ENCODE peak calls at places on chromosomes 3 and 15, in four cellular contexts. N is dorsolateral prefrontal cortex, R is upper lobe of right lung, I is AG10803. F is an unnamed sample.

GRCh38 chr3:55597638-55598037 is 110.5 kb upstream of the WNT5A start:
- DNase-seq in R (no peak), N (no peak), I (no peak), F (no peak)

GRCh38 chr15:26521142-26521541 is 251.7 kb downstream of the GABRB3 start:
- DNase-seq in I (no peak), N (no peak), R (no peak), F (no peak)

GRCh38 chr3:70392227-70392626 is 79.8 kb upstream of the MDFIC2 start:
- DNase-seq in N (no peak), I (no peak), R (no peak), F (no peak)

GRCh38 chr15:51856714-51857380 is 27.4 kb downstream of the TMOD3 start:
- DNase-seq in N (no peak), R (no peak), I (no peak), F (no peak)

GRCh38 chr3:149547954-149548728 is 73.6 kb downstream of the TM4SF4 start:
- DNase-seq in I (peak), R (no peak), N (no peak), F (no peak)

GRCh38 chr15:70375586-70375985 is 277.9 kb upstream of the TLE3 start:
- DNase-seq in N (no peak), R (no peak), I (no peak), F (no peak)

GRCh38 chr15:100350434-100351226 is 8.9 kb upstream of the ADAMTS17 start:
- DNase-seq in I (peak), N (no peak), R (no peak), F (no peak)

GRCh38 chr3:66406841-66407240 is 94.0 kb downstream of the LRIG1 start:
- DNase-seq in N (no peak), I (no peak), R (no peak), F (no peak)

GRCh38 chr3:152969557-152970300 is 134.8 kb downstream of the P2RY1 start:
- DNase-seq in N (no peak), R (no peak), I (peak), F (no peak)

GRCh38 chr15:47768730-47769129 is 51.4 kb downstream of the SEMA6D start:
- DNase-seq in R (no peak), I (no peak), N (no peak), F (no peak)

GRCh38 chr15:91499774-91500383 is 353.6 kb upstream of the SLCO3A1 start:
- DNase-seq in I (no peak), N (no peak), R (no peak), F (no peak)

GRCh38 chr3:12286504-12286903 is 2.4 kb upstream of the PPARG start:
- DNase-seq in R (no peak), I (no peak), N (no peak), F (no peak)

GRCh38 chr15:51229907-51230328 is 108.5 kb downstream of the CYP19A1 start:
- DNase-seq in N (no peak), I (peak), R (no peak), F (no peak)

GRCh38 chr3:8491750-8492149 is 9.9 kb upstream of the LMCD1 start:
- DNase-seq in I (no peak), N (no peak), R (no peak), F (no peak)

GRCh38 chr3:117170112-117170511 is 460.5 kb downstream of the TUSC7 start:
- DNase-seq in N (no peak), R (no peak), I (no peak), F (no peak)

GRCh38 chr3:24067483-24067882 is 122.4 kb downstream of the NR1D2 start:
- DNase-seq in R (no peak), N (no peak), I (no peak), F (no peak)

GRCh38 chr3:55567615-55568014 is 80.5 kb upstream of the WNT5A start:
- DNase-seq in N (no peak), R (no peak), I (no peak), F (no peak)

GRCh38 chr3:124172846-124173245 is 180.9 kb upstream of the ROPN1 start:
- DNase-seq in N (no peak), I (no peak), R (no peak), F (no peak)

GRCh38 chr3:14906355-14906960 is 40.9 kb upstream of the NR2C2 start:
- DNase-seq in N (no peak), I (no peak), R (no peak), F (no peak)

GRCh38 chr15:24898715-24899278 is 56.0 kb upstream of the SNRPN start:
- DNase-seq in N (no peak), I (no peak), R (no peak), F (no peak)

GRCh38 chr3:4674216-4674615 is 181.1 kb downstream of the ITPR1 start:
- DNase-seq in I (peak), N (no peak), R (no peak), F (no peak)

GRCh38 chr3:186821429-186822367 is 15.4 kb upstream of the RFC4 start:
- DNase-seq in N (no peak), R (no peak), I (peak), F (no peak)

GRCh38 chr15:34341922-34342736 is 807 bp downstream of the NOP10 start:
- DNase-seq in R (peak), I (no peak), N (no peak), F (no peak)

GRCh38 chr3:186826316-186826977 is 16.1 kb upstream of the ADIPOQ start:
- DNase-seq in R (no peak), I (no peak), N (no peak), F (no peak)

GRCh38 chr15:100849021-100849831 is 30.4 kb upstream of the ALDH1A3 start:
- DNase-seq in R (peak), N (no peak), I (peak), F (no peak)

GRCh38 chr3:172287811-172288477 is 160.3 kb downstream of the GHSR start:
- DNase-seq in N (no peak), R (no peak), I (no peak), F (no peak)

GRCh38 chr3:42935472-42935871 is 29.5 kb downstream of the ZNF662 start:
- DNase-seq in I (no peak), N (no peak), R (no peak), F (no peak)

GRCh38 chr3:46671541-46672348 is 21.7 kb downstream of the ALS2CL start:
- DNase-seq in R (peak), N (peak), I (no peak), F (peak)

GRCh38 chr3:152964901-152965609 is 130.1 kb downstream of the P2RY1 start:
- DNase-seq in R (no peak), N (no peak), I (no peak), F (no peak)

GRCh38 chr15:75694241-75695182 is 18.1 kb downstream of the CSPG4 start:
- DNase-seq in N (peak), I (peak), R (no peak), F (no peak)
- TF ChIP-seq CTCF in N (peak), I (peak), R (peak), F (peak)

GRCh38 chr3:179446501-179446900 is 4.8 kb downstream of the GNB4 start:
- DNase-seq in R (no peak), N (no peak), I (peak), F (no peak)
- TF ChIP-seq CTCF in R (peak), N (peak), I (peak), F (peak)

GRCh38 chr15:86034904-86035303 is 44.8 kb upstream of the AGBL1 start:
- DNase-seq in I (no peak), N (no peak), R (no peak), F (no peak)

GRCh38 chr15:86040360-86041095 is 39.1 kb upstream of the AGBL1 start:
- DNase-seq in I (no peak), R (no peak), N (no peak), F (no peak)

GRCh38 chr15:86036243-86036642 is 43.4 kb upstream of the AGBL1 start:
- DNase-seq in R (no peak), N (no peak), I (no peak), F (no peak)

GRCh38 chr15:86038491-86038890 is 41.2 kb upstream of the AGBL1 start:
- DNase-seq in R (no peak), N (no peak), I (no peak), F (no peak)
- TF ChIP-seq CTCF in R (no peak), N (no peak), I (no peak), F (no peak)

GRCh38 chr15:40322531-40323238 is 807 bp upstream of the INAFM2 start:
- DNase-seq in N (no peak), I (no peak), R (no peak), F (peak)

GRCh38 chr15:40325700-40326099 is 2.2 kb downstream of the INAFM2 start:
- DNase-seq in R (no peak), I (no peak), N (no peak), F (no peak)

GRCh38 chr15:40323953-40324937 is 753 bp downstream of the INAFM2 start:
- DNase-seq in N (no peak), I (no peak), R (peak), F (peak)

GRCh38 chr15:40325188-40325587 is 1.7 kb downstream of the INAFM2 start:
- DNase-seq in N (no peak), R (no peak), I (no peak), F (no peak)

GRCh38 chr15:40323239-40323952 is at the start of gene INAFM2:
- DNase-seq in R (peak), N (peak), I (peak), F (peak)
- TF ChIP-seq CTCF in R (peak), N (peak), I (peak), F (peak)

GRCh38 chr3:173467501-173467900 is 70.0 kb downstream of the NLGN1 start:
- DNase-seq in R (no peak), I (no peak), N (no peak), F (no peak)
- TF ChIP-seq CTCF in R (no peak), I (no peak), N (no peak), F (no peak)

GRCh38 chr15:82103500-82103899 is 57.7 kb upstream of the MEX3B start:
- DNase-seq in R (no peak), N (no peak), I (no peak), F (no peak)
- TF ChIP-seq CTCF in R (no peak), N (no peak), I (peak), F (peak)

DNA sequence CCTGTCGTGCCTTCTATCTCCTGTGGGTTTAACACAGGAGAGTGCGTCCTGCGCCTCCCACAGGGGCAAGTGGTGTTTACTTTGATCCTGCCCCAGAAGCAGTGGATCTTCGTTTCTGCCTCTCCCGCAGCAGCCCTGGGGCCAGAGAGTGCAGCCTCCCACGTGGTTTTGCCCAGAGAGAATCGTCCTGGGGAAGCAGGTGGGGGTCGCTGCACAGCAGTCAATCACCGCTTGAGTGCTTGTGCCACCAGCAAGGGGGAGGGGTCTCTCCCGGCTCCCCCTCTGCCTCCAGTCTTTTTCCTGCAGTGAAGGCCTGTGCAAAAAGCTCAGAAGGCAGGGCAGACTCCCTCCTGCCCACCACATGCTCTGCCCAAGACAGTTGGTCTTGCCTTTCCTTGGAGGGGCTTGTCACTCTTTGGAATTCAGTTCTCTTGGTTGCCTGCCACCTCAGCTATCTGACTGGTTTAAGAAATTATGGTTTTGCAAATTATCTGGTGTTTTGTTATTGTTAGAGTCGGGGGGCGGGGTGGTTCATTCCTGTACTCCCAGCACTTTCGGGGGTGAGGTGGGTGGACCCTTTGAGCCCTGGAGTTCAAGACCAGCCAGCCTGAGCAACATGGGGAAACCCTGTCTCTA is 26.9 kb downstream of the STOML1 start:
- DNase-seq in N (no peak), I (no peak), R (peak), F (peak)
- TF ChIP-seq CTCF in N (no peak), I (no peak), R (peak), F (peak)

DNA sequence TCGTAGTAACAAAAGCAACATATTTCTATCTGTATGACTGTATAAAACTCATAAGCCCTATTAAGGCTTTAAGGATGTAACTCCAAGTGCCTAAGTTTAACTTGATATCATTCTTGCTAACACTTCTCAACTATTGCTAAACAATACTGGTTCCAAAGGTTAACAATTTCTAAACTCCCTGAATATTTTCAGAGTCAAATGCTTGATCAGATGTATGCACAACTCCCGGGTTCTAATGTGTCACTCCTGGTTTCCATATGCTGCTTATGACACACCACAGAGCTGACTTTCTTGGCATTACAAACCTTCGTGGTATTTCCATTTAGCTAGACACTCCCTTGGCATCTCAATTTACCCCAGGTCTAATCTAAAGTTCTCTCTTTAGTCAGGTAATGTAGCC is 26.3 kb downstream of the DZIP1L start:
- DNase-seq in R (no peak), N (no peak), I (peak), F (no peak)
- TF ChIP-seq CTCF in R (no peak), N (no peak), I (no peak), F (no peak)